ENCODE peak calls at places on chromosomes 5 and 9, in six cellular contexts. S is IMR-90, A is H1, P is H9, O is neuronal stem cell, X is mesenchymal stem cell. Y is an unnamed sample.

GRCh38 chr5:52262844-52263243 is 524.9 kb upstream of the ITGA1 start:
- DNase-seq in O (no peak), S (no peak), P (no peak), X (no peak), A (no peak), Y (no peak)

GRCh38 chr5:73625905-73626811 is at the start of gene ARHGEF28:
- DNase-seq in A (no peak), X (peak), P (peak), S (peak), O (peak), Y (peak)

GRCh38 chr9:114737118-114737517 is 55.1 kb upstream of the TEX48 start:
- DNase-seq in P (no peak), S (no peak), X (no peak), A (no peak), O (no peak), Y (no peak)

GRCh38 chr9:71678999-71679398 is 89.3 kb downstream of the CEMIP2 start:
- DNase-seq in A (no peak), S (no peak), X (peak), O (no peak), P (no peak), Y (peak)

GRCh38 chr5:132468665-132469379 is 21.8 kb downstream of the IRF1 start:
- DNase-seq in O (no peak), X (no peak), S (peak), A (no peak), P (no peak), Y (peak)

GRCh38 chr5:131959906-131960305 is 14.4 kb upstream of the MEIKIN start:
- DNase-seq in O (no peak), P (no peak), X (no peak), A (no peak), S (no peak), Y (no peak)

GRCh38 chr9:96245399-96245798 is 56.6 kb downstream of the HSD17B3 start:
- DNase-seq in S (no peak), O (no peak), A (no peak), X (no peak), P (peak), Y (no peak)

GRCh38 chr5:118692811-118693342 is 295.5 kb downstream of the DTWD2 start:
- DNase-seq in P (peak), S (no peak), A (peak), X (no peak), O (no peak), Y (no peak)

GRCh38 chr5:170542691-170543275 is 39.0 kb downstream of the KCNIP1 start:
- DNase-seq in A (no peak), P (no peak), O (no peak), X (no peak), S (no peak), Y (no peak)

GRCh38 chr5:1886634-1887399 is 4.1 kb upstream of the IRX4 start:
- DNase-seq in X (no peak), S (no peak), A (no peak), P (no peak), O (no peak), Y (no peak)

GRCh38 chr9:89425024-89425805 is 72.7 kb downstream of the SEMA4D start:
- DNase-seq in X (peak), O (no peak), A (no peak), S (peak), P (no peak), Y (no peak)

GRCh38 chr5:103373576-103374472 is 115.3 kb downstream of the MACIR start:
- DNase-seq in O (no peak), X (no peak), P (no peak), S (no peak), A (no peak), Y (peak)

GRCh38 chr5:103371046-103371603 is 112.6 kb downstream of the MACIR start:
- DNase-seq in X (peak), A (no peak), P (no peak), S (peak), O (no peak), Y (no peak)

GRCh38 chr5:103375863-103376591 is 117.5 kb downstream of the MACIR start:
- DNase-seq in X (no peak), O (no peak), P (no peak), A (no peak), S (peak), Y (no peak)

GRCh38 chr5:103374473-103374963 is 116.0 kb downstream of the MACIR start:
- DNase-seq in P (no peak), A (no peak), S (no peak), O (no peak), X (no peak), Y (no peak)

DNA sequence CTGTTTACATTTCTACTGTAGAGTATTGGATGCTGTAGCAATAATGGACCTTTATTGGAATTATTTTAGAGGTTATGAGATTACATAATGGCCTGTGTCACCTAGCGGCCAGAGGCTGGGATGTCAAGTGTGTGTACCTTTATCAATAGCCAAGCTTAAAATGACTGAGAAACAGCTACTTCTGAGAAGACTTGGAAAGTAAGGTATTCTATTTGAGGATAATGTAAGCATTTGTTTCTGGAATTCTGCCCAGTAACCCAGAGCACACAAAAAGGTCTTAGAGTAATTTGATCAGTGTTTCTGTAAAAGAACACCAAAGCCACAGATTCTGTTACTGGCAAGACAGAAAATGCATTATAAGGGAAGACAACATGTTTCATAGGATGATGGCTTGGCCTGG is 116.8 kb downstream of the MACIR start:
- DNase-seq in S (peak), X (peak), P (no peak), O (no peak), A (no peak), Y (no peak)
- H3K14ac ChIP-seq in S (peak), X (no peak), P (no peak), O (no peak), A (no peak), Y (no peak)

GRCh38 chr5:74873525-74874249 is 7.5 kb upstream of the FAM169A start:
- DNase-seq in P (no peak), A (no peak), O (no peak), S (no peak), X (no peak), Y (no peak)

GRCh38 chr5:74870299-74871067 is 4.3 kb upstream of the FAM169A start:
- DNase-seq in A (no peak), X (no peak), P (no peak), S (no peak), O (no peak), Y (peak)

GRCh38 chr5:74877624-74878304 is 11.6 kb upstream of the FAM169A start:
- DNase-seq in O (no peak), X (no peak), S (no peak), A (no peak), P (no peak), Y (no peak)

GRCh38 chr5:74875994-74876791 is 10.0 kb upstream of the FAM169A start:
- DNase-seq in A (no peak), X (no peak), O (no peak), P (no peak), S (no peak), Y (no peak)
- H3K4ac ChIP-seq in A (no peak), X (no peak), O (no peak), P (no peak), S (no peak), Y (no peak)

DNA sequence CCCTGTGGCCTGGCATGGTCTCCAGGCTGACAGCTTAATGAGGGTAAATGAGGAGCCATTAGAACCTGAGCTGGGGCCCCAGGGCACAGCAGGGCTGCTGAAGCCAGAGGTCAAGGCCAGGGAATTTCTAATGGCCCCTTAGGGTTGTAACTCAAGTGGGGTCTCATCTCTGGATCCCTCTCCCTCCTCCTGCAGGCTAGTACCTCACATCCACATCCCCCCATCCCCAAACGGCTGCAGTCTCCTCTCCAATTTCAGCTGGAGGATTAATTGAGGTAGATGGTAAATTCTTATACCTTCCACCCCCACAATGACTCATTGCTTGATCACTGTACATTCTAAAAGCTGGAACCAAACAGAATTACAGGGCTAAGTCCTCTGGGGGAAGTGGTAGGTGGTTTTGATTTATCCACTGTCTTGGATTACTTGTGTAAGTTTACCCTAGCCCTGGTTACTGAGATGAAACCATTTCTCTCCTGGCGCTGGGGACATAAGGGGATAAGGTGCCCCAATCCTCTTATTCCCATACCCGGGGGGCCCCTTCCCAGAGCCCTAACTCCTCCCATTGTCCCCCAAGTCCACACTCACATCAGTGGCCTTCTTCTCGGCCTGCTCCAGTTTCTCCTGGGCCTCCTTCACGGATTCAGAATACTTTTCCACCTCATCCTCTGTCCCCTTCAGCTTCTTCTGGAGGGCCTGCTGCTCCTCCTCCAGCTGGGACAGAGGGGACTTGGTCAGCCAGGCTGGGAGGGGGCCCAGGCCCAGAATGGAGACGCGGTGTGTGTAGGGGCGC is 971 bp downstream of the TPM2 start:
- DNase-seq in S (peak), X (peak), P (no peak), A (no peak), O (no peak), Y (peak)
- H2AK5ac ChIP-seq in S (peak), X (peak), P (no peak), A (no peak), O (peak), Y (peak)

GRCh38 chr5:89307972-89308371 is 425.0 kb upstream of the MEF2C start:
- DNase-seq in X (no peak), P (no peak), A (no peak), S (no peak), O (no peak), Y (no peak)
- H3K14ac ChIP-seq in X (no peak), P (no peak), A (no peak), S (no peak), O (no peak), Y (no peak)

GRCh38 chr9:19201899-19202891 is 28.3 kb upstream of the DENND4C start:
- DNase-seq in A (no peak), X (peak), S (no peak), P (peak), O (no peak), Y (no peak)
- H3K4ac ChIP-seq in A (no peak), X (peak), S (no peak), P (no peak), O (no peak), Y (no peak)

DNA sequence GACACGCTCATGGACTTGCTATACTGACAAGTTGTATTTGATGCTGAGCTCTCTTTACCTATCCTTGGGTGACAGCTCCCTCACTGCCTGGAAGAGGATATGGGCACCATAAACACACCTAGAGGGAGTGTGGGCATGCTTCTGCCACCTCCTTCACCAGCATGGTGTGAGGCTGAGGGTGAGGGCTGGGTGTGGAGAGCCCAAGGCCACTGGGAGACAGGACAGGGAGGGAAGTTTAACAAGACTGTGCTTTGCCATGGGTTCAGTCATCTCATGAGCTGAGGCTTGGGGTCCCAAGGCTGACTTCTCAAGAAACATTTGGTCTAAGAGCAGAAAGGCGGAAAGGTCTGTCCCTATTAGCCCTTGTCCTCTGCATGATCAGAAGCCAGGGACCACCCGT is 93.6 kb upstream of the ANKRD55 start:
- DNase-seq in O (no peak), P (no peak), S (no peak), A (no peak), X (no peak), Y (no peak)
- H2AK5ac ChIP-seq in O (no peak), P (no peak), S (peak), A (no peak), X (peak), Y (peak)

DNA sequence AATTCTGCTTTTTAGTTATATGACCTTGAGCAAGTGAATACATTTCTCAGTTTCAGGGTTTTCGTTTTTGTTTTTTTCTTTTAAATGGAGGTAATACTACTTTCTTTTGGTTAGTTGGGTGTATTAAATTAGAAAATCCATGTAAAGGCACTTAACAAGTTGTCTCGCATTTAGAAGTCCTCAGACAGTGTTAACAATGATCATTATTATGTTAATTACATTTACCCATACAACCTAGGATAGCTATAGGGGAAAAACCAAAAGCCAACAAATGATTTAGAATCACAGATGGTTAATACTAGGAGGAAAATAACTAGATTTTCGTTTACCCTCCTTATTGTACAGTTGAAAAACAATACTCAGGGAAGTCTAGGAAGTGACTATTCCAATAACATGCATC is 972.2 kb upstream of the WWC1 start:
- DNase-seq in A (no peak), P (no peak), O (no peak), X (no peak), S (no peak), Y (no peak)
- H3K14ac ChIP-seq in A (no peak), P (no peak), O (no peak), X (no peak), S (no peak), Y (no peak)

GRCh38 chr9:1875251-1875851 is 139.8 kb upstream of the SMARCA2 start:
- DNase-seq in S (no peak), P (no peak), A (no peak), O (no peak), X (no peak), Y (no peak)

GRCh38 chr9:1869843-1870242 is 145.3 kb upstream of the SMARCA2 start:
- DNase-seq in S (no peak), P (peak), X (no peak), O (peak), A (peak), Y (peak)

GRCh38 chr9:1875921-1876448 is 139.2 kb upstream of the SMARCA2 start:
- DNase-seq in A (no peak), O (no peak), S (no peak), X (no peak), P (no peak), Y (no peak)

GRCh38 chr9:1870915-1871314 is 144.2 kb upstream of the SMARCA2 start:
- DNase-seq in X (no peak), A (no peak), O (no peak), P (no peak), S (no peak), Y (no peak)

DNA sequence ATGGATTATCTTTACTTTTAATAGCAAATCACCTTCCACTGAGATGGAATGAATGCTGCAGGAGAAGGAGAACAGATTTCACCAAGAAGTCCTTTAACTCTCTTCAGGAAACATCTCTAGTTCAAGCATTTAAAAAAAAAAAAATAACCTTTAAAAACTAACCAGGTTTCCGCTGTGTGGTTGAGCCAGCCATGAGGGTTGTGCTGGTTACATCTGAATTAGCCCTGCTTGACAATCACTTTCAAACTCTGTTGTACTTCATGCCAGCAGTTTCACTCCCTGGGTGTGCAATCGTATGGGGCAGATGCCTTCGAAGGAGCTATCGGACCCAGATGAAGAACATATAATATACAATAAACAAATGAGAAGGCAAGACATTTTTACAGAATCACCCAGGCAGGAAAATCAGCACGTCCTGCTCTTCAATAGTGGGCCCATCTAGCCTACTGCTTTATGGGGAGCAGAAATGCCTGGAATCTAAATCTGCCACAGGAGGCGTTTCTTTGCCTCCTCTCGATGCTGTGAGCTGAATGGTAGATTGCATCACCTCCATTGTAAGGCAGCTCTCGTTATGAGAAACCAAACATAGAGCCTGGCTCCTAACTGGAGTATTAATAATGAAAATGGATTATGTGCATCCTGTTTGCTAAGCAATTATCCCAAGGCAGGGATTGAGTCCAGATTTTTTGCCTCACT is 143.5 kb upstream of the SMARCA2 start:
- DNase-seq in X (no peak), S (no peak), P (peak), O (peak), A (peak), Y (no peak)
- H3K4ac ChIP-seq in X (no peak), S (no peak), P (no peak), O (no peak), A (no peak), Y (no peak)

GRCh38 chr5:154683101-154683757 is 71.9 kb upstream of the LARP1 start:
- DNase-seq in A (no peak), S (no peak), O (no peak), X (peak), P (no peak), Y (no peak)
- H2AK5ac ChIP-seq in A (no peak), S (peak), O (peak), X (peak), P (no peak), Y (peak)

GRCh38 chr9:21638104-21638503 is 156.0 kb upstream of the IFNE start:
- DNase-seq in O (no peak), S (no peak), P (peak), A (no peak), X (no peak), Y (no peak)
- H3K14ac ChIP-seq in O (no peak), S (no peak), P (no peak), A (no peak), X (no peak), Y (no peak)